ENCODE peak calls at places on chromosome 22, in nine cellular contexts. H is psoas muscle, F is AG04450, W is neuronal stem cell, I is fibroblast of mammary gland, S is fibroblast of lung, U is GM12864, V is uterus, X is adrenal gland. E is an unnamed sample.
A peak's percentile ranks its signal among the peaks of the same experiment; 100 is the strongest.

GRCh38 chr22:48692734-48693376 is 1134.8 kb downstream of the BRD1 start:
- DNase-seq in U (no peak), F (no peak), S (no peak), X (peak; percentile 26), H (no peak), W (no peak), V (no peak), I (no peak), E (no peak)

GRCh38 chr22:24338701-24339451 is 68.2 kb downstream of the SPECC1L start:
- DNase-seq in F (no peak), U (no peak), I (peak; percentile 31), H (peak; percentile 27), X (peak; percentile 69), S (no peak), W (peak; percentile 1), V (no peak), E (no peak)

GRCh38 chr22:44304906-44305305 is 7.8 kb downstream of the SHISAL1 start:
- DNase-seq in V (no peak), S (no peak), F (no peak), X (no peak), U (no peak), H (no peak), W (no peak), I (no peak), E (no peak)

GRCh38 chr22:33919591-33920501 is at the start of gene LARGE1:
- DNase-seq in F (no peak), I (no peak), U (no peak), W (peak; percentile 27), V (peak; percentile 40), S (peak; percentile 29), X (peak; percentile 46), H (peak; percentile 45), E (peak; percentile 59)

GRCh38 chr22:44588348-44588747 is 90.3 kb upstream of the RTL6 start:
- DNase-seq in W (no peak), H (no peak), S (no peak), V (no peak), F (no peak), X (no peak), I (no peak), U (no peak), E (no peak)

GRCh38 chr22:45577746-45578523 is 75.3 kb downstream of the FBLN1 start:
- DNase-seq in W (peak; percentile 83), U (peak; percentile 34), S (peak; percentile 79), I (peak; percentile 84), X (peak; percentile 86), H (peak; percentile 81), F (peak; percentile 41), V (peak; percentile 74), E (peak; percentile 92)

GRCh38 chr22:46854125-46854870 is 91.8 kb downstream of the TBC1D22A start:
- DNase-seq in F (no peak), H (no peak), I (no peak), S (peak; percentile 12), U (no peak), V (peak; percentile 42), X (peak; percentile 72), W (no peak), E (no peak)

GRCh38 chr22:39184586-39185577 is 32.4 kb upstream of the CBX7 start:
- DNase-seq in W (no peak), V (no peak), X (peak; percentile 49), H (no peak), F (no peak), I (no peak), S (peak; percentile 45), U (no peak), E (no peak)

GRCh38 chr22:36086170-36086490 is 57.5 kb upstream of the RBFOX2 start:
- DNase-seq in S (no peak), H (no peak), W (no peak), X (no peak), I (no peak), F (no peak), U (no peak), V (no peak), E (peak; percentile 60)

GRCh38 chr22:50671641-50672040 is 982 bp upstream of the SHANK3 start:
- DNase-seq in F (no peak), H (no peak), S (no peak), V (no peak), U (no peak), I (no peak), W (no peak), X (no peak), E (no peak)

GRCh38 chr22:18012528-18012927 is 11.8 kb downstream of the MICAL3 start:
- DNase-seq in U (no peak), X (no peak), W (no peak), I (peak; percentile 25), F (no peak), S (no peak), V (no peak), H (no peak), E (no peak)

GRCh38 chr22:46072981-46073682 is 77.2 kb upstream of the PPARA start:
- DNase-seq in H (no peak), I (peak; percentile 4), X (no peak), F (no peak), U (no peak), S (no peak), V (peak; percentile 13), W (no peak), E (peak; percentile 7)

GRCh38 chr22:37559901-37560681 is at the start of gene CDC42EP1:
- DNase-seq in S (peak; percentile 54), U (no peak), H (peak; percentile 64), V (no peak), X (peak; percentile 79), W (no peak), I (peak; percentile 39), F (no peak), E (peak; percentile 44)

GRCh38 chr22:49543876-49544275 is 283.8 kb downstream of the BRD1 start:
- DNase-seq in F (no peak), S (no peak), U (no peak), I (no peak), V (no peak), H (no peak), X (no peak), W (no peak), E (no peak)

GRCh38 chr22:35053060-35053835 is 12.7 kb upstream of the ISX start:
- DNase-seq in X (no peak), H (no peak), I (no peak), F (no peak), S (no peak), U (no peak), W (no peak), V (no peak), E (no peak)

GRCh38 chr22:38454361-38455062 is 487 bp downstream of the KCNJ4 start:
- DNase-seq in W (no peak), F (no peak), S (no peak), H (no peak), U (no peak), I (no peak), X (no peak), V (no peak), E (peak; percentile 42)

GRCh38 chr22:25564320-25564978 is at the start of gene GRK3:
- DNase-seq in I (peak; percentile 30), W (peak; percentile 78), V (peak; percentile 76), S (peak; percentile 39), U (no peak), X (peak; percentile 68), H (peak; percentile 74), F (no peak), E (peak; percentile 88)
- H3K4me3 ChIP-seq in I (peak within 1 kb of the TSS; percentile 47), W (peak within 1 kb of the TSS; percentile 95), V (peak within 1 kb of the TSS; percentile 45), S (peak within 1 kb of the TSS; percentile 64), U (peak within 1 kb of the TSS; percentile 63), X (peak within 1 kb of the TSS; percentile 49), H (peak within 1 kb of the TSS; percentile 79), F (peak within 1 kb of the TSS; percentile 60), E (peak within 1 kb of the TSS; percentile 59)

DNA sequence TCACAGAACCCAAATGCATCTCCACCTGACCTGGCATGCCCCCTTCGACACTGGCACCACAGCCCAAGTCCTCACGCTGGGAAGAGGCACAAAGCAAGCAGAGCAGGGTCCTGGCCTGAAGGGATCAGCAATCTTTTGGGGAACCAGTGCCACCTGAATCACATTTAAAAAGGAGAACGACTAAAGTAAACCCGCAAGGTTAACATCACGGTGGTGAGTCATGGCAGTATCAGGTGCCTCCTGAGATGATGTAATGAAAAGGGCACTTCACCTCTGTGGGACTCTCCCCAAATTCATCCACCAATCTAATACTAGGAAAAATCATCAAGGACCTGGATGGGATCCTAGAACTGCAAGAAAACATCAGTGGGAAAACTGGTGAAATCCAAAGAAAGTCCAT is 44.9 kb downstream of the PACSIN2 start:
- DNase-seq in X (no peak), U (no peak), F (no peak), I (no peak), V (no peak), H (no peak), S (no peak), W (no peak), E (no peak)
- H3K4me3 ChIP-seq in X (no peak overlapping the region), U (no peak overlapping the region), F (no peak overlapping the region), I (no peak overlapping the region), V (no peak overlapping the region), H (no peak overlapping the region), S (no peak overlapping the region), W (no peak overlapping the region), E (no peak overlapping the region)

GRCh38 chr22:27133951-27134664 is 476.7 kb downstream of the MIAT start:
- DNase-seq in W (no peak), V (peak; percentile 51), X (peak; percentile 33), U (no peak), I (peak; percentile 86), F (no peak), H (peak; percentile 57), S (peak; percentile 81), E (no peak)
- H3K4me3 ChIP-seq in W (no peak overlapping the region), V (no peak overlapping the region), X (no peak overlapping the region), U (no peak overlapping the region), I (no peak overlapping the region), F (no peak overlapping the region), H (no peak overlapping the region), S (no peak overlapping the region), E (no peak overlapping the region)

GRCh38 chr22:40202225-40202944 is 24.7 kb downstream of the TNRC6B start:
- DNase-seq in I (no peak), X (no peak), S (peak; percentile 39), V (no peak), F (no peak), W (no peak), H (no peak), U (no peak), E (no peak)

GRCh38 chr22:40200795-40201194 is 23.1 kb downstream of the TNRC6B start:
- DNase-seq in F (no peak), H (no peak), W (no peak), I (no peak), V (no peak), S (no peak), X (no peak), U (no peak), E (no peak)

GRCh38 chr22:40204331-40205116 is 26.8 kb downstream of the TNRC6B start:
- DNase-seq in V (peak; percentile 34), X (peak; percentile 49), S (peak; percentile 59), H (peak; percentile 34), U (no peak), W (no peak), F (no peak), I (peak; percentile 80), E (no peak)

GRCh38 chr22:40206561-40206960 is 28.8 kb downstream of the TNRC6B start:
- DNase-seq in U (no peak), H (no peak), V (no peak), S (no peak), I (no peak), F (no peak), W (no peak), X (no peak), E (no peak)

DNA sequence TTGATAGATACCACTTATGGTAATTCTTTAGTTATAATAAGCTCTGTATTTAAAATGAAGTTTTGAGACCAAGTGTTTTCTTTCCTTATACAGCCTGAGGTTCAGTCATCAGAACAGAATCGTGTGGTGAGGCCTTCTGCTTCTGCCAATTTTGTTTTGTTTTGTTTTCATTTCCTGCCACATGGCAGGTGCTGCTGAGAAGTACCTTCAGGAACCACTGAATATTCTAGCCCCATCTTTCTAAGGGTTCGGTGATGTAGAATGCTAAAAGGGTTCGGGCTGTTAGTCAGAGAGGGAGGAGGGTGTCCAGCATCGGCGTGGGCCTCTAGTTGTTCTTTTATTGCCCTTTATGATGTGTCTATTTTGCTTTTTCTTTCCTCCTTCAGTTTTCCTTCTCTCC is 25.8 kb downstream of the TNRC6B start:
- DNase-seq in X (no peak), W (no peak), U (peak; percentile 55), S (peak; percentile 34), F (no peak), I (no peak), H (no peak), V (no peak), E (no peak)
- H3K4me3 ChIP-seq in X (no peak overlapping the region), W (no peak overlapping the region), U (no peak overlapping the region), S (no peak overlapping the region), F (no peak overlapping the region), I (no peak overlapping the region), H (no peak overlapping the region), V (no peak overlapping the region), E (no peak overlapping the region)